ENCODE peak calls at places on chromosome 11, in nine cellular contexts. J, R, Y, W, D, B, S, P and L are unnamed samples.

GRCh38 chr11:46850829-46851380 is 4.8 kb upstream of the CKAP5 start:
- DNase-seq in J (no peak), R (no peak), Y (no peak), W (no peak), D (no peak), B (no peak), S (no peak), P (peak), L (no peak)

GRCh38 chr11:42524534-42525227 is 787.1 kb upstream of the API5 start:
- DNase-seq in J (peak), R (no peak), Y (peak), W (peak), D (peak), B (peak), S (peak), P (peak), L (no peak)

GRCh38 chr11:104254347-104254746 is 90.4 kb upstream of the PDGFD start:
- DNase-seq in J (peak), R (no peak), Y (no peak), W (no peak), D (peak), B (peak), S (no peak), P (no peak), L (no peak)

GRCh38 chr11:7032692-7033091 is 12.4 kb downstream of the NLRP14 start:
- DNase-seq in J (no peak), R (no peak), Y (no peak), W (no peak), D (no peak), B (no peak), S (no peak), P (no peak), L (no peak)

GRCh38 chr11:46760429-46761128 is 41.6 kb downstream of the F2 start:
- DNase-seq in J (no peak), R (no peak), Y (no peak), W (no peak), D (no peak), B (no peak), S (no peak), P (no peak), L (no peak)

GRCh38 chr11:31921066-31921465 is 109.9 kb upstream of the PAX6 start:
- DNase-seq in J (no peak), R (no peak), Y (peak), W (no peak), D (peak), B (no peak), S (no peak), P (no peak), L (no peak)

GRCh38 chr11:84310261-84310660 is 1024.1 kb upstream of the CCDC90B start:
- DNase-seq in J (no peak), R (no peak), Y (no peak), W (no peak), D (no peak), B (no peak), S (no peak), P (no peak), L (no peak)

GRCh38 chr11:87437844-87438223 is 400.1 kb downstream of the TMEM135 start:
- DNase-seq in J (peak), R (no peak), Y (peak), W (no peak), D (peak), B (no peak), S (no peak), P (peak), L (no peak)

GRCh38 chr11:2885676-2886081 is at the start of gene CDKN1C:
- DNase-seq in J (peak), R (peak), Y (peak), W (peak), D (peak), B (no peak), S (peak), P (peak), L (peak)

GRCh38 chr11:905952-906351 is 4.7 kb downstream of the CHID1 start:
- DNase-seq in J (no peak), R (no peak), Y (no peak), W (no peak), D (no peak), B (no peak), S (no peak), P (no peak), L (no peak)

GRCh38 chr11:128424867-128425285 is 162.5 kb downstream of the ETS1 start:
- DNase-seq in J (peak), R (no peak), Y (peak), W (no peak), D (peak), B (peak), S (no peak), P (no peak), L (no peak)

GRCh38 chr11:824292-824880 is 3.3 kb upstream of the CRACR2B start:
- DNase-seq in J (no peak), R (no peak), Y (no peak), W (no peak), D (no peak), B (no peak), S (no peak), P (no peak), L (no peak)

GRCh38 chr11:11451501-11452005 is 98.5 kb upstream of the CSNK2A3 start:
- DNase-seq in J (no peak), R (no peak), Y (no peak), W (no peak), D (no peak), B (peak), S (no peak), P (peak), L (no peak)

GRCh38 chr11:21949741-21950413 is 243.0 kb upstream of the ANO5 start:
- DNase-seq in J (no peak), R (no peak), Y (no peak), W (no peak), D (no peak), B (no peak), S (no peak), P (no peak), L (no peak)

GRCh38 chr11:102608699-102609098 is 16.4 kb downstream of the MMP20 start:
- DNase-seq in J (no peak), R (no peak), Y (no peak), W (no peak), D (no peak), B (no peak), S (no peak), P (no peak), L (no peak)

GRCh38 chr11:71481101-71481960 is 28.3 kb downstream of the NADSYN1 start:
- DNase-seq in J (no peak), R (no peak), Y (no peak), W (no peak), D (no peak), B (no peak), S (no peak), P (no peak), L (peak)

GRCh38 chr11:47272706-47273105 is 2.8 kb downstream of the MADD start:
- DNase-seq in J (peak), R (no peak), Y (peak), W (no peak), D (no peak), B (no peak), S (no peak), P (no peak), L (no peak)

GRCh38 chr11:79236541-79236971 is 204.3 kb downstream of the TENM4 start:
- DNase-seq in J (peak), R (no peak), Y (peak), W (no peak), D (peak), B (no peak), S (no peak), P (no peak), L (no peak)

GRCh38 chr11:65440831-65441499 is 18.4 kb downstream of the NEAT1 start:
- DNase-seq in J (peak), R (no peak), Y (no peak), W (no peak), D (peak), B (no peak), S (no peak), P (no peak), L (peak)

GRCh38 chr11:64553554-64554201 is 37.3 kb upstream of the SLC22A12 start:
- DNase-seq in J (peak), R (peak), Y (peak), W (no peak), D (peak), B (peak), S (peak), P (peak), L (peak)

GRCh38 chr11:58659910-58660570 is 37.6 kb downstream of the CNTF start:
- DNase-seq in J (no peak), R (no peak), Y (no peak), W (no peak), D (no peak), B (no peak), S (no peak), P (peak), L (no peak)

GRCh38 chr11:80627364-80627763 is 1186.5 kb upstream of the TENM4 start:
- DNase-seq in J (no peak), R (no peak), Y (no peak), W (no peak), D (no peak), B (no peak), S (no peak), P (no peak), L (no peak)

GRCh38 chr11:59923813-59924212 is 14.4 kb upstream of the OOSP1 start:
- DNase-seq in J (no peak), R (no peak), Y (no peak), W (no peak), D (peak), B (no peak), S (no peak), P (no peak), L (no peak)

GRCh38 chr11:88213406-88213805 is 38.2 kb upstream of the RAB38 start:
- DNase-seq in J (no peak), R (no peak), Y (no peak), W (no peak), D (no peak), B (no peak), S (no peak), P (no peak), L (no peak)

GRCh38 chr11:57493507-57494503 is 21.7 kb downstream of the SLC43A1 start:
- DNase-seq in J (peak), R (peak), Y (no peak), W (no peak), D (peak), B (peak), S (no peak), P (peak), L (no peak)

GRCh38 chr11:134561348-134561720 is 149.3 kb upstream of the B3GAT1 start:
- DNase-seq in J (no peak), R (no peak), Y (no peak), W (no peak), D (no peak), B (no peak), S (no peak), P (no peak), L (no peak)

GRCh38 chr11:12800032-12800671 is 125.9 kb downstream of the TEAD1 start:
- DNase-seq in J (peak), R (no peak), Y (peak), W (no peak), D (peak), B (peak), S (no peak), P (peak), L (no peak)

GRCh38 chr11:131924001-131924400 is 553.6 kb downstream of the NTM start:
- DNase-seq in J (no peak), R (no peak), Y (no peak), W (no peak), D (no peak), B (no peak), S (no peak), P (no peak), L (no peak)

GRCh38 chr11:66371627-66372415 is at the start of gene SLC29A2:
- DNase-seq in J (peak), R (peak), Y (peak), W (no peak), D (no peak), B (no peak), S (no peak), P (peak), L (no peak)

GRCh38 chr11:129974672-129975071 is 28.0 kb downstream of the PRDM10 start:
- DNase-seq in J (no peak), R (no peak), Y (no peak), W (no peak), D (no peak), B (no peak), S (no peak), P (no peak), L (no peak)

GRCh38 chr11:12043221-12043620 is 34.8 kb upstream of the DKK3 start:
- DNase-seq in J (no peak), R (no peak), Y (no peak), W (no peak), D (no peak), B (no peak), S (no peak), P (no peak), L (no peak)

GRCh38 chr11:104095791-104096190 is 59.4 kb downstream of the DDI1 start:
- DNase-seq in J (peak), R (no peak), Y (no peak), W (no peak), D (no peak), B (no peak), S (no peak), P (no peak), L (no peak)

GRCh38 chr11:16363709-16364108 is 7.4 kb upstream of the SOX6 start:
- DNase-seq in J (no peak), R (no peak), Y (no peak), W (no peak), D (no peak), B (no peak), S (no peak), P (no peak), L (no peak)

GRCh38 chr11:94694309-94695060 is 73.7 kb upstream of the AMOTL1 start:
- DNase-seq in J (no peak), R (no peak), Y (no peak), W (no peak), D (no peak), B (no peak), S (no peak), P (no peak), L (no peak)

GRCh38 chr11:102900346-102900745 is 25.6 kb upstream of the MMP12 start:
- DNase-seq in J (no peak), R (no peak), Y (no peak), W (no peak), D (no peak), B (no peak), S (no peak), P (no peak), L (no peak)

GRCh38 chr11:61690706-61691377 is 10.7 kb downstream of the DAGLA start:
- DNase-seq in J (no peak), R (no peak), Y (no peak), W (no peak), D (no peak), B (no peak), S (no peak), P (no peak), L (no peak)

GRCh38 chr11:108278546-108278945 is 55.7 kb downstream of the ATM start:
- DNase-seq in J (no peak), R (no peak), Y (no peak), W (no peak), D (no peak), B (no peak), S (no peak), P (no peak), L (no peak)